ENCODE peak calls at places on chromosomes 13 and 19, in seven cellular contexts. W is osteocyte, Y is GM12865, I is HEK293T, B is RWPE1, K is aorta, L is T-helper 17 cell. Z is an unnamed sample.

GRCh38 chr13:49584771-49585182 is 581 bp downstream of the RCBTB1 start:
- DNase-seq in W (no peak), Y (peak), I (no peak), B (no peak), K (no peak), L (no peak), Z (no peak)

GRCh38 chr19:18416778-18417249 is 2.4 kb upstream of the SSBP4 start:
- DNase-seq in W (peak), Y (peak), I (peak), B (no peak), K (peak), L (peak), Z (peak)

GRCh38 chr13:98834254-98834960 is 81.9 kb upstream of the SLC15A1 start:
- DNase-seq in W (no peak), Y (no peak), I (no peak), B (peak), K (no peak), L (no peak), Z (no peak)

GRCh38 chr19:31560771-31561080 is 211.5 kb upstream of the TSHZ3 start:
- DNase-seq in W (no peak), Y (no peak), I (no peak), B (no peak), K (no peak), L (no peak), Z (no peak)

GRCh38 chr19:17418710-17419109 is 1.1 kb upstream of the MVB12A start:
- DNase-seq in W (no peak), Y (no peak), I (no peak), B (no peak), K (no peak), L (no peak), Z (no peak)

GRCh38 chr13:29886446-29886845 is 36.0 kb upstream of the UBL3 start:
- DNase-seq in W (no peak), Y (no peak), I (no peak), B (no peak), K (no peak), L (no peak), Z (no peak)

GRCh38 chr13:73704587-73704986 is 429.6 kb downstream of the KLF12 start:
- DNase-seq in W (no peak), Y (no peak), I (no peak), B (no peak), K (no peak), L (no peak), Z (no peak)

GRCh38 chr13:75302031-75302430 is 179.9 kb downstream of the TBC1D4 start:
- DNase-seq in W (no peak), Y (no peak), I (no peak), B (no peak), K (no peak), L (no peak), Z (no peak)

GRCh38 chr13:39036212-39036611 is 1.7 kb downstream of the PROSER1 start:
- DNase-seq in W (no peak), Y (peak), I (no peak), B (no peak), K (no peak), L (no peak), Z (no peak)

GRCh38 chr13:113777311-113778260 is 18.6 kb downstream of the TMEM255B start:
- DNase-seq in W (no peak), Y (no peak), I (peak), B (peak), K (no peak), L (no peak), Z (peak)

GRCh38 chr19:41355035-41355434 is 1.3 kb upstream of the TGFB1 start:
- DNase-seq in W (no peak), Y (no peak), I (no peak), B (no peak), K (no peak), L (no peak), Z (no peak)

GRCh38 chr19:54209058-54209747 is 8.5 kb downstream of the RPS9 start:
- DNase-seq in W (no peak), Y (peak), I (no peak), B (no peak), K (no peak), L (no peak), Z (no peak)

GRCh38 chr13:44692173-44692713 is 116.1 kb upstream of the TSC22D1 start:
- DNase-seq in W (no peak), Y (peak), I (peak), B (no peak), K (no peak), L (no peak), Z (no peak)

GRCh38 chr13:57787058-57787791 is 155.7 kb downstream of the PCDH17 start:
- DNase-seq in W (no peak), Y (no peak), I (no peak), B (no peak), K (no peak), L (no peak), Z (no peak)

GRCh38 chr13:20943519-20944012 is 41.0 kb upstream of the XPO4 start:
- DNase-seq in W (peak), Y (peak), I (peak), B (peak), K (peak), L (peak), Z (peak)

GRCh38 chr13:90592943-90593342 is 754.5 kb upstream of the MIR17HG start:
- DNase-seq in W (no peak), Y (no peak), I (no peak), B (no peak), K (no peak), L (no peak), Z (no peak)

GRCh38 chr19:16232127-16232526 is 34.4 kb downstream of the AP1M1 start:
- DNase-seq in W (no peak), Y (no peak), I (no peak), B (no peak), K (no peak), L (no peak), Z (no peak)